ENCODE peak calls at places on chromosomes 7 and 10, in eight cellular contexts. L is left lung, K is body of pancreas, B is IMR-90, I is brain microvascular endothelial cell, D is left ventricle myocardium inferior, J is gastrocnemius medialis, F is sigmoid colon. N is an unnamed sample. For H3K36me3, the result is how much of the 10 kb centered on the place peaks cover.

GRCh38 chr10:70851597-70852475 is 36.1 kb downstream of the SGPL1 start:
- DNase-seq in L (no peak), J (no peak), B (no peak), F (no peak), K (peak), I (no peak), D (no peak), N (no peak)

GRCh38 chr10:126842836-126843235 is 62.4 kb upstream of the DOCK1 start:
- DNase-seq in L (no peak), K (no peak), I (no peak), D (no peak), J (no peak), B (no peak), F (no peak), N (peak)

GRCh38 chr10:97497572-97498075 is 598 bp downstream of the MMS19 start:
- DNase-seq in K (peak), D (peak), J (peak), B (peak), F (peak), L (peak), I (peak), N (peak)

GRCh38 chr7:85376589-85376988 is 189.7 kb upstream of the SEMA3D start:
- DNase-seq in I (no peak), J (no peak), K (no peak), L (no peak), D (no peak), B (no peak), F (no peak), N (no peak)

GRCh38 chr10:103915794-103916193 is 2.2 kb downstream of the STN1 start:
- DNase-seq in J (no peak), I (no peak), K (peak), F (no peak), L (no peak), D (no peak), B (no peak), N (no peak)

GRCh38 chr10:11515596-11516418 is 95.6 kb downstream of the USP6NL start:
- DNase-seq in J (peak), I (peak), B (peak), L (no peak), K (peak), F (no peak), D (no peak), N (peak)

GRCh38 chr7:12490105-12490688 is 80.3 kb upstream of the SCIN start:
- DNase-seq in F (no peak), J (no peak), I (no peak), D (no peak), L (no peak), K (no peak), B (peak), N (peak)

GRCh38 chr10:43390791-43391190 is 18.2 kb downstream of the HNRNPF start:
- DNase-seq in K (peak), L (peak), I (peak), D (no peak), J (peak), B (peak), F (peak), N (no peak)

GRCh38 chr10:21100190-21100589 is 203.1 kb upstream of the NEBL start:
- DNase-seq in K (no peak), I (no peak), F (no peak), B (no peak), J (no peak), L (no peak), D (no peak), N (no peak)

GRCh38 chr10:14540062-14540461 is 209.3 kb upstream of the FRMD4A start:
- DNase-seq in J (no peak), F (no peak), D (no peak), L (no peak), I (no peak), B (no peak), K (no peak), N (no peak)

GRCh38 chr7:100983451-100984187 is 14.3 kb downstream of the MUC12 start:
- DNase-seq in K (no peak), J (no peak), I (peak), B (peak), D (no peak), L (no peak), F (no peak), N (no peak)

GRCh38 chr7:106199024-106199423 is 85.8 kb downstream of the NAMPT start:
- DNase-seq in J (no peak), F (no peak), B (no peak), D (no peak), I (no peak), L (no peak), K (no peak), N (no peak)

GRCh38 chr10:97498841-97499560 is at the start of gene UBTD1:
- DNase-seq in I (no peak), L (peak), J (peak), F (peak), B (peak), D (peak), K (peak), N (peak)

GRCh38 chr10:104297697-104298660 is 29.0 kb downstream of the GSTO2 start:
- DNase-seq in B (peak), F (no peak), K (no peak), J (no peak), D (peak), L (no peak), I (peak), N (peak)

GRCh38 chr10:108112218-108112617 is 947.7 kb upstream of the SORCS1 start:
- DNase-seq in B (no peak), J (no peak), K (no peak), L (no peak), I (no peak), D (no peak), F (no peak), N (no peak)

GRCh38 chr10:37710831-37711616 is 146.4 kb downstream of the ZNF248 start:
- DNase-seq in B (no peak), L (no peak), D (no peak), I (no peak), K (no peak), F (no peak), J (no peak), N (peak)

GRCh38 chr7:620885-621284 is 101.2 kb upstream of the PDGFA start:
- DNase-seq in J (no peak), I (no peak), D (no peak), F (no peak), K (no peak), B (no peak), L (no peak), N (no peak)

GRCh38 chr7:105978035-105978434 is 15.0 kb downstream of the CDHR3 start:
- DNase-seq in K (no peak), D (peak), L (peak), B (no peak), J (no peak), F (no peak), I (no peak), N (no peak)

GRCh38 chr10:97291357-97292096 is 910 bp downstream of the ARHGAP19 start:
- DNase-seq in I (no peak), D (no peak), F (no peak), B (no peak), L (no peak), K (no peak), J (no peak), N (peak)

GRCh38 chr10:110534571-110534970 is 32.9 kb upstream of the SMC3 start:
- DNase-seq in I (no peak), B (no peak), K (no peak), F (no peak), L (no peak), J (no peak), D (no peak), N (peak)

GRCh38 chr10:83212632-83213349 is 926.5 kb upstream of the GHITM start:
- DNase-seq in K (no peak), I (no peak), D (no peak), L (no peak), J (no peak), B (no peak), F (no peak), N (no peak)

GRCh38 chr7:2542011-2542923 is 13.1 kb downstream of the BRAT1 start:
- DNase-seq in B (no peak), D (no peak), L (peak), K (no peak), J (no peak), I (no peak), F (peak), N (peak)

GRCh38 chr7:18206331-18206730 is 178.7 kb upstream of the PRPS1L1 start:
- DNase-seq in B (no peak), F (no peak), D (no peak), I (no peak), J (no peak), L (no peak), K (no peak), N (no peak)

GRCh38 chr10:46239999-46240683 is 46.7 kb upstream of the ANTXRL start:
- DNase-seq in J (no peak), F (no peak), D (no peak), B (no peak), K (no peak), L (no peak), I (no peak), N (no peak)

GRCh38 chr10:113441871-113442270 is 111.0 kb upstream of the HABP2 start:
- DNase-seq in F (no peak), K (no peak), D (no peak), J (no peak), B (no peak), I (no peak), L (no peak), N (no peak)

GRCh38 chr7:92088266-92088665 is 46.0 kb downstream of the CYP51A1 start:
- DNase-seq in K (no peak), L (no peak), D (no peak), F (no peak), I (no peak), J (no peak), B (no peak), N (no peak)

GRCh38 chr10:117047947-117048346 is 43.0 kb upstream of the SHTN1 start:
- DNase-seq in B (no peak), F (no peak), D (no peak), L (no peak), J (no peak), I (no peak), K (no peak), N (no peak)

GRCh38 chr10:640673-641045 is 48.8 kb downstream of the DIP2C start:
- DNase-seq in D (no peak), B (no peak), K (no peak), I (no peak), J (no peak), L (no peak), F (peak), N (no peak)

GRCh38 chr10:91420868-91421267 is 10.7 kb downstream of the HECTD2 start:
- DNase-seq in L (no peak), K (no peak), J (no peak), F (no peak), I (peak), D (no peak), B (peak), N (peak)

GRCh38 chr10:12350167-12350872 is 973 bp downstream of the CAMK1D start:
- DNase-seq in J (no peak), D (peak), B (peak), F (peak), I (peak), L (peak), K (peak), N (no peak)

GRCh38 chr10:36148207-36148606 is 506.1 kb upstream of the FZD8 start:
- DNase-seq in B (peak), F (no peak), D (no peak), J (no peak), L (no peak), K (no peak), I (no peak), N (no peak)

GRCh38 chr7:27095897-27096755 is at the start of gene HOXA1:
- DNase-seq in F (peak), L (peak), J (peak), I (no peak), K (peak), D (peak), B (peak), N (peak)

GRCh38 chr10:104308439-104308903 is 29.8 kb downstream of the ITPRIP start:
- DNase-seq in B (no peak), L (no peak), K (no peak), J (no peak), F (peak), I (no peak), D (no peak), N (no peak)

GRCh38 chr10:132229096-132229495 is 42.3 kb downstream of the DPYSL4 start:
- DNase-seq in J (no peak), I (no peak), B (no peak), L (no peak), F (no peak), D (no peak), K (no peak), N (no peak)
- H3K36me3 ChIP-seq in J (under half), I (under half), B (under half), L (under half), F (under half), D (under half), K (under half), N (under half)

DNA sequence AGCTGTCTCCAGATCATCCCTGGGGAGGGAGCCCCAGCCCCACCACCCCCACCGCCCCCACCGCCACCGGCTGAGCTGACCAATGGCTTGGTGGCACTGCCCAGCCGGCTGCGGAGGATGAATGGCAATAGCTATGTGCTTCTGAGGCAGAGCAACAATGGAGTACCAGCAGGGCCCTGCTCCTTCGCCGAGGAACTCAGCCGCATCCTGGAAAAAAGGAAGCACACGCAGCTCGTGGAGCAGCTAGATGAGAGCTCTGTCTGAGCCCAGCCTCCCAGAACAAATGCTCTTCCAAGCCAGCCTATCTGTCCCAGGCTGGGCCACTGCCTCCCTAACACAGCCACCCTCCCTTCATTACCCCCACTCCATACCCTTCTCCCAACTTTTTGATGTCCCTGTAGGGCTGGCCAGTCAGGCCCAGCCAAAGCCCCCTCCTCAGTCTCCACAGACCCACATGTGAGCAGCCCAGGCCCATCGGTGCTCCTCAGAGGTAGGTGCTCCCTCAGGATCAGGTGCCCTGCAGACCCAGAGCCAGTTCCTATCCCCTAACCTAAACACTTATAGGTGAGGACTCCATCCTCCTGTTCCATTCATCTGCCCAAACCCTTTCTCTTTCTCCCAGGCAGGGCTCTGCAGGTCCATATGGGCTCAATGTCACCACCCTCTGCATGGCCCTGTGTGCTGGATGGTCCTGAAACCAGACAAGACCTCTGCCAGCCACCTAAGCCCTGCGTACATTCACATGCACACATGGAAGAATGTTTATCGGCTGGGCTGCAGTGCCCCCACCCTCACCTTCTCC is 3.2 kb downstream of the MRPL43 start:
- DNase-seq in B (no peak), D (no peak), F (peak), J (peak), K (peak), I (no peak), L (no peak), N (no peak)
- H3K36me3 ChIP-seq in B (under half), D (under half), F (under half), J (under half), K (under half), I (under half), L (under half), N (under half)

GRCh38 chr7:129875160-129875559 is 77.6 kb downstream of the UBE2H start:
- DNase-seq in J (no peak), F (no peak), D (no peak), I (no peak), K (no peak), L (no peak), B (no peak), N (no peak)
- H3K36me3 ChIP-seq in J (under half), F (under half), D (under half), I (under half), K (under half), L (under half), B (under half), N (under half)

DNA sequence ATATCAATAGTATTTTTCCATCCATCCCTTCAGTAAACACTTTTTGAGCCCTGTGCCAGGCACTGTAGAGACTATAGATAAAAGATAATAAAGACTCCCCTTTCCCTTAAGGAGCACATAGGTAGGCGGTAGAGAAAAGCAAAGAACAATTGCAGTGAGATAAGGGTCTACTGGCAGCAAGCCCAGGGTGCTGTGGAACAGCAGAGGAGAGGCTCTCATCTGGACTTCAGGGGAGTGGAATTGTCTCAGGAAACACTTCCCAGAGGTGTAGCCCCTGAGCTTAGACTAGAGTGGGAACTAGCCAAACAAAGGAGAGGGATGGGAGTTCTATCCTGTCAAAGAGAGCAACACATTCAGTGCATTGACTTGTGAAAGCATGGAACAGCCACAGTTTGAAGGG is 102.0 kb downstream of the NRF1 start:
- DNase-seq in F (no peak), K (no peak), L (no peak), B (no peak), D (no peak), I (no peak), J (no peak), N (no peak)
- H3K36me3 ChIP-seq in F (under half), K (under half), L (under half), B (under half), D (half or more), I (under half), J (under half), N (under half)

GRCh38 chr10:77835669-77836086 is 90.9 kb downstream of the DLG5 start:
- DNase-seq in D (peak), L (no peak), I (peak), K (peak), J (no peak), B (no peak), F (no peak), N (no peak)

GRCh38 chr10:77833792-77834191 is 92.8 kb downstream of the DLG5 start:
- DNase-seq in D (no peak), B (no peak), J (no peak), I (no peak), L (no peak), K (no peak), F (no peak), N (no peak)

GRCh38 chr10:77833225-77833624 is 93.3 kb downstream of the DLG5 start:
- DNase-seq in J (no peak), F (no peak), K (no peak), L (no peak), D (no peak), I (no peak), B (no peak), N (no peak)

GRCh38 chr10:77834943-77835668 is 91.4 kb downstream of the DLG5 start:
- DNase-seq in B (no peak), J (no peak), D (no peak), I (no peak), F (no peak), L (no peak), K (no peak), N (no peak)

GRCh38 chr10:77834540-77834939 is 92.0 kb downstream of the DLG5 start:
- DNase-seq in F (no peak), I (no peak), K (no peak), L (no peak), B (no peak), J (no peak), D (no peak), N (no peak)
- H3K36me3 ChIP-seq in F (half or more), I (under half), K (under half), L (under half), B (half or more), J (under half), D (under half), N (under half)

GRCh38 chr10:121844537-121844936 is 83.3 kb downstream of the ATE1 start:
- DNase-seq in F (no peak), J (no peak), K (no peak), L (no peak), B (no peak), D (no peak), I (no peak), N (no peak)

GRCh38 chr10:121843379-121843778 is 84.5 kb downstream of the ATE1 start:
- DNase-seq in I (no peak), J (no peak), F (no peak), L (no peak), K (no peak), D (no peak), B (no peak), N (no peak)

GRCh38 chr10:121846555-121846954 is 81.3 kb downstream of the ATE1 start:
- DNase-seq in F (no peak), L (no peak), B (no peak), I (no peak), D (no peak), K (no peak), J (no peak), N (no peak)

GRCh38 chr10:121848082-121848481 is 79.7 kb downstream of the ATE1 start:
- DNase-seq in I (no peak), F (no peak), L (no peak), D (no peak), K (no peak), B (no peak), J (no peak), N (no peak)

DNA sequence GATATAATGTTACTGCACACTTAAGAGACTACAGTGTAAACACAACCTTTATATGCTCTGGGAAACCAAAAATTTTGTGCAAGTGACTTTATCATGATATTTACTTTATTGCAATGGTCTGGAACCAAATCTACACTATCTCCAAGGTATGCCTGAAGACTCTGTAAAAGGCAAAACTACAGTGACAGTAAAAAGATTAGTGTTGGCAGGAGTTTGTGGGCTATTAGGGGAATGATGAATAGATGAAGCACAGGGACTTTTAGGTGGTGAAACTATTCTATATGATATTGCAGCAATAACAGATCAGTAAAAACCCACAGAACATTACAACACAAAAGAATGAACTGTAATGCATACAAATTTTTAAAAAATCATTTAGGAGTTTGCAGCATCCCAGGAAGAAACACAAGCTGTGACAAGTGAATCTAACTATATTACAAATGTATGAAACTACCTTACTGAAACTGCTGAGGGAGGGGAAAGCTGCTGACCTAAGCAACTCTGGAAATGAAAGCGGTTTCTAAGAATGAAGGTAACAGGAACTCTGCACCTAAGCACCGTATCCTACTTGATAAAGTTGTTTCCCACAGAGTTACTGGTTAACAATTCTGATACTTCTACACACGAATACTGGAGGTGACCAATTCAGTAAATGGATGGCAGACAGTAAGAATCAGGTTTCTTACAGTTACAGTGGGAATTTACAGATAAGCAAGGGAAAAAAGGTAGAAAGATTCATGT is 82.6 kb downstream of the ATE1 start:
- DNase-seq in L (no peak), D (no peak), F (no peak), I (no peak), J (no peak), K (no peak), B (no peak), N (no peak)
- H3K36me3 ChIP-seq in L (under half), D (half or more), F (under half), I (under half), J (under half), K (under half), B (under half), N (under half)

GRCh38 chr10:62075912-62076311 is 174.4 kb downstream of the ARID5B start:
- DNase-seq in I (no peak), F (no peak), J (no peak), D (no peak), L (no peak), K (no peak), B (no peak), N (no peak)

GRCh38 chr10:62071846-62072281 is 170.4 kb downstream of the ARID5B start:
- DNase-seq in F (no peak), I (no peak), B (peak), D (no peak), K (no peak), J (peak), L (no peak), N (no peak)

GRCh38 chr10:62072901-62073300 is 171.4 kb downstream of the ARID5B start:
- DNase-seq in K (no peak), J (no peak), I (no peak), B (no peak), F (no peak), L (no peak), D (no peak), N (no peak)

GRCh38 chr10:62075414-62075813 is 173.9 kb downstream of the ARID5B start:
- DNase-seq in L (no peak), I (no peak), K (no peak), B (no peak), J (peak), F (no peak), D (no peak), N (no peak)

GRCh38 chr10:62073429-62073828 is 171.9 kb downstream of the ARID5B start:
- DNase-seq in D (no peak), B (no peak), I (no peak), L (no peak), K (no peak), F (no peak), J (no peak), N (no peak)
- H3K36me3 ChIP-seq in D (under half), B (half or more), I (under half), L (under half), K (under half), F (under half), J (under half), N (under half)